ENCODE peak calls at places on chromosomes 12 and 14, in nine cellular contexts. One of them, this sample, is unnamed.

GRCh38 chr12:51419473-51420228 is 5.0 kb upstream of the SLC4A8 start:
- DNase-seq in tibial artery: no peak
- DNase-seq in MM.1S: no peak
- DNase-seq in AG09309: no peak
- DNase-seq in D721Med: no peak
- DNase-seq in CD4-positive, alpha-beta T cell: no peak
- DNase-seq in K562: peak; percentile 25
- DNase-seq in astrocyte of the spinal cord: no peak
- DNase-seq in astrocyte of the cerebellum: no peak
- DNase-seq in this sample: no peak

GRCh38 chr14:65299837-65300236 is 112.7 kb upstream of the FUT8 start:
- DNase-seq in MM.1S: no peak
- DNase-seq in CD4-positive, alpha-beta T cell: no peak
- DNase-seq in AG09309: no peak
- DNase-seq in astrocyte of the spinal cord: no peak
- DNase-seq in astrocyte of the cerebellum: no peak
- DNase-seq in K562: no peak
- DNase-seq in D721Med: no peak
- DNase-seq in tibial artery: no peak
- DNase-seq in this sample: no peak

GRCh38 chr12:93778306-93778705 is 101.1 kb downstream of the CRADD start:
- DNase-seq in CD4-positive, alpha-beta T cell: no peak
- DNase-seq in tibial artery: peak; percentile 60
- DNase-seq in AG09309: peak; percentile 93
- DNase-seq in MM.1S: no peak
- DNase-seq in astrocyte of the cerebellum: no peak
- DNase-seq in astrocyte of the spinal cord: peak; percentile 58
- DNase-seq in K562: no peak
- DNase-seq in D721Med: no peak
- DNase-seq in this sample: no peak

GRCh38 chr14:60064491-60065072 is 27.1 kb upstream of the PCNX4 start:
- DNase-seq in tibial artery: no peak
- DNase-seq in D721Med: no peak
- DNase-seq in AG09309: no peak
- DNase-seq in MM.1S: peak; percentile 22
- DNase-seq in astrocyte of the cerebellum: peak; percentile 28
- DNase-seq in CD4-positive, alpha-beta T cell: no peak
- DNase-seq in astrocyte of the spinal cord: peak; percentile 43
- DNase-seq in K562: peak; percentile 9
- DNase-seq in this sample: peak; percentile 42

GRCh38 chr14:37665479-37665878 is 70.0 kb downstream of the TTC6 start:
- DNase-seq in AG09309: no peak
- DNase-seq in astrocyte of the cerebellum: no peak
- DNase-seq in astrocyte of the spinal cord: no peak
- DNase-seq in D721Med: no peak
- DNase-seq in K562: no peak
- DNase-seq in tibial artery: no peak
- DNase-seq in MM.1S: no peak
- DNase-seq in CD4-positive, alpha-beta T cell: no peak
- DNase-seq in this sample: no peak

GRCh38 chr12:28925726-28926376 is 223.2 kb upstream of the FAR2 start:
- DNase-seq in AG09309: peak; percentile 93
- DNase-seq in D721Med: no peak
- DNase-seq in MM.1S: no peak
- DNase-seq in astrocyte of the spinal cord: no peak
- DNase-seq in tibial artery: no peak
- DNase-seq in K562: no peak
- DNase-seq in astrocyte of the cerebellum: no peak
- DNase-seq in CD4-positive, alpha-beta T cell: no peak
- DNase-seq in this sample: no peak

GRCh38 chr14:53167602-53168328 is 14.6 kb upstream of the DDHD1 start:
- DNase-seq in MM.1S: no peak
- DNase-seq in CD4-positive, alpha-beta T cell: no peak
- DNase-seq in astrocyte of the cerebellum: no peak
- DNase-seq in astrocyte of the spinal cord: no peak
- DNase-seq in tibial artery: no peak
- DNase-seq in K562: no peak
- DNase-seq in AG09309: no peak
- DNase-seq in D721Med: no peak
- DNase-seq in this sample: no peak

GRCh38 chr14:105203057-105203494 is 22.0 kb upstream of the NUDT14 start:
- DNase-seq in D721Med: peak; percentile 86
- DNase-seq in AG09309: no peak
- DNase-seq in MM.1S: peak; percentile 28
- DNase-seq in astrocyte of the cerebellum: peak; percentile 23
- DNase-seq in CD4-positive, alpha-beta T cell: peak; percentile 45
- DNase-seq in tibial artery: peak; percentile 73
- DNase-seq in K562: peak; percentile 69
- DNase-seq in astrocyte of the spinal cord: peak; percentile 54
- DNase-seq in this sample: peak; percentile 85

GRCh38 chr12:110906088-110906487 is 14.3 kb downstream of the MYL2 start:
- DNase-seq in MM.1S: peak; percentile 34
- DNase-seq in D721Med: no peak
- DNase-seq in astrocyte of the spinal cord: no peak
- DNase-seq in tibial artery: no peak
- DNase-seq in CD4-positive, alpha-beta T cell: no peak
- DNase-seq in astrocyte of the cerebellum: no peak
- DNase-seq in AG09309: no peak
- DNase-seq in K562: no peak
- DNase-seq in this sample: peak; percentile 45

GRCh38 chr14:75277000-75277795 is 1.4 kb upstream of the FOS start:
- DNase-seq in CD4-positive, alpha-beta T cell: peak; percentile 12
- DNase-seq in AG09309: no peak
- DNase-seq in MM.1S: peak; percentile 33
- DNase-seq in astrocyte of the cerebellum: no peak
- DNase-seq in K562: peak; percentile 83
- DNase-seq in tibial artery: peak; percentile 94
- DNase-seq in astrocyte of the spinal cord: peak; percentile 95
- DNase-seq in D721Med: no peak
- DNase-seq in this sample: peak; percentile 77

GRCh38 chr12:19171731-19172130 is 42.2 kb downstream of the PLEKHA5 start:
- DNase-seq in D721Med: no peak
- DNase-seq in tibial artery: no peak
- DNase-seq in K562: no peak
- DNase-seq in astrocyte of the cerebellum: no peak
- DNase-seq in CD4-positive, alpha-beta T cell: no peak
- DNase-seq in MM.1S: no peak
- DNase-seq in AG09309: no peak
- DNase-seq in astrocyte of the spinal cord: no peak
- DNase-seq in this sample: no peak

DNA sequence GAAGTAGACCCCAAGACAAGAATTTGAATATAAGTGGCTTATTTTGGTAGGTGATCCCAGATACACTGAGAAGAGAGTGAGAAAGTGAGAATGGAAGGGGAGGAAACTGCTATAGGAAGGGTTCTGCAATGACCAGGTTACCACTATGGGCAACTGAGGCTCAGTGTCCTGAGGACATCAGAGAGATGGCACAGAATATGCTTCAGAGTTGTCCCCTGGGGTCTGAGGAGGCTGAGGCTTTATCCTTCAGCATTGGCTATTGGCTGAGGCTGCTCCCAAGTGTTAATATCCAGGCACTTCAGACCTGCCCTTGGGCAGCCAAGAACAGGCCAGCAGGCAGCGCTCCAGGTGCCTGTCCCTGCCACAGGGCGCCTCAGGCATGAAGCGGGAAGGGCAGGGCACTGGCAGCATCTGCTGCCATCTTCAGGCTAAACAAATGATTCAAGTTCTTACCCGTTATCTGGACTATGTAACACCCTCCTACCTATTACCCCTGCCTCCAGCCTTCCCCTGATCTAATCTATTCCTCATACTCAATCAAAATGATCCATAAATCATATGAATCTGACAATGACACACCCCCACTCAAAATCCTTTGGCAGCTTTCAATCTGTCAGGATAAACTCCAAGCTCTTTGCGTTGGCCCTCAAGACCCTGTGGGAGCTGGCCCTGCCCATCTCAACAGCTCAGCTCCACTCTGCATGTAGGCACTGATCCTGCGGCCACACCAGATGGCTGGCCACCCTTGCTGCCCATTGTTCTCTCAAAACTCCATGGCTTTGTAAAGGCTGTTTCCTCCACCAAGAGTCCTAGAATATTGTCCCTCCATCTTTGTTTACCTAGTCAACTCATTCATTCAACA is 42.4 kb downstream of the CKAP4 start:
- DNase-seq in astrocyte of the spinal cord: no peak
- DNase-seq in K562: no peak
- DNase-seq in astrocyte of the cerebellum: no peak
- DNase-seq in CD4-positive, alpha-beta T cell: no peak
- DNase-seq in D721Med: no peak
- DNase-seq in MM.1S: peak; percentile 20
- DNase-seq in AG09309: no peak
- DNase-seq in tibial artery: no peak
- DNase-seq in this sample: no peak
- TF ChIP-seq CTCF in astrocyte of the spinal cord: no peak
- TF ChIP-seq CTCF in K562: no peak
- TF ChIP-seq CTCF in astrocyte of the cerebellum: no peak
- TF ChIP-seq CTCF in CD4-positive, alpha-beta T cell: no peak
- TF ChIP-seq CTCF in D721Med: peak; percentile 39
- TF ChIP-seq CTCF in MM.1S: peak; percentile 46
- TF ChIP-seq CTCF in AG09309: peak; percentile 30
- TF ChIP-seq CTCF in tibial artery: no peak
- TF ChIP-seq CTCF in this sample: no peak

DNA sequence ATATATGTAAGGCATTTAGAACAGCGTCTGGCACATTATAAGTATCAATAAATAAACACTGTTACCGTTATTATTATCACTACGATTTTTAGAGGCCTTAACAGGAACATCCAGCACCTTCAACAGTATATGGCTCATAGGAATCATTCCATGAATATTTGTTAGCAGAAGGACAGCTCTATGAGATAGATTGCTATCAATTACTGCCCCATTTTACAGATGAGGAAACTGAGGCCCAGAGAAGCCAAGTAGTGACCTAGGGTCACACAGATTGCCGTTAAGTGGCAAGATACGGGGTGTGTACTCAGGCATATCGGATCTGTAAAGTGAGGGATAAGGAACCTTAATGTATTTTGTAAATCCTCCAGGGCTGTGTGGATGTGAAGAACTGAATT is 510 bp upstream of the PSMD9 start:
- DNase-seq in K562: no peak
- DNase-seq in CD4-positive, alpha-beta T cell: no peak
- DNase-seq in astrocyte of the spinal cord: no peak
- DNase-seq in astrocyte of the cerebellum: no peak
- DNase-seq in AG09309: no peak
- DNase-seq in tibial artery: no peak
- DNase-seq in D721Med: no peak
- DNase-seq in MM.1S: no peak
- DNase-seq in this sample: no peak
- TF ChIP-seq CTCF in K562: no peak
- TF ChIP-seq CTCF in CD4-positive, alpha-beta T cell: no peak
- TF ChIP-seq CTCF in astrocyte of the spinal cord: no peak
- TF ChIP-seq CTCF in astrocyte of the cerebellum: no peak
- TF ChIP-seq CTCF in AG09309: no peak
- TF ChIP-seq CTCF in tibial artery: peak; percentile 37
- TF ChIP-seq CTCF in D721Med: no peak
- TF ChIP-seq CTCF in MM.1S: no peak
- TF ChIP-seq CTCF in this sample: no peak

GRCh38 chr14:61557854-61558253 is 137.5 kb upstream of the HIF1A start:
- DNase-seq in MM.1S: no peak
- DNase-seq in astrocyte of the spinal cord: no peak
- DNase-seq in astrocyte of the cerebellum: no peak
- DNase-seq in AG09309: no peak
- DNase-seq in D721Med: no peak
- DNase-seq in CD4-positive, alpha-beta T cell: no peak
- DNase-seq in K562: no peak
- DNase-seq in tibial artery: no peak
- DNase-seq in this sample: no peak

GRCh38 chr14:61558271-61558670 is 137.0 kb upstream of the HIF1A start:
- DNase-seq in CD4-positive, alpha-beta T cell: no peak
- DNase-seq in astrocyte of the cerebellum: peak; percentile 81
- DNase-seq in AG09309: no peak
- DNase-seq in tibial artery: no peak
- DNase-seq in K562: no peak
- DNase-seq in astrocyte of the spinal cord: peak; percentile 92
- DNase-seq in MM.1S: no peak
- DNase-seq in D721Med: no peak
- DNase-seq in this sample: no peak

GRCh38 chr14:61560323-61560722 is 135.0 kb upstream of the HIF1A start:
- DNase-seq in CD4-positive, alpha-beta T cell: no peak
- DNase-seq in AG09309: no peak
- DNase-seq in MM.1S: no peak
- DNase-seq in K562: no peak
- DNase-seq in astrocyte of the cerebellum: no peak
- DNase-seq in D721Med: no peak
- DNase-seq in astrocyte of the spinal cord: no peak
- DNase-seq in tibial artery: no peak
- DNase-seq in this sample: no peak

GRCh38 chr14:61561144-61561543 is 134.2 kb upstream of the HIF1A start:
- DNase-seq in CD4-positive, alpha-beta T cell: no peak
- DNase-seq in astrocyte of the cerebellum: no peak
- DNase-seq in tibial artery: no peak
- DNase-seq in K562: peak; percentile 11
- DNase-seq in D721Med: no peak
- DNase-seq in MM.1S: no peak
- DNase-seq in astrocyte of the spinal cord: no peak
- DNase-seq in AG09309: no peak
- DNase-seq in this sample: no peak

DNA sequence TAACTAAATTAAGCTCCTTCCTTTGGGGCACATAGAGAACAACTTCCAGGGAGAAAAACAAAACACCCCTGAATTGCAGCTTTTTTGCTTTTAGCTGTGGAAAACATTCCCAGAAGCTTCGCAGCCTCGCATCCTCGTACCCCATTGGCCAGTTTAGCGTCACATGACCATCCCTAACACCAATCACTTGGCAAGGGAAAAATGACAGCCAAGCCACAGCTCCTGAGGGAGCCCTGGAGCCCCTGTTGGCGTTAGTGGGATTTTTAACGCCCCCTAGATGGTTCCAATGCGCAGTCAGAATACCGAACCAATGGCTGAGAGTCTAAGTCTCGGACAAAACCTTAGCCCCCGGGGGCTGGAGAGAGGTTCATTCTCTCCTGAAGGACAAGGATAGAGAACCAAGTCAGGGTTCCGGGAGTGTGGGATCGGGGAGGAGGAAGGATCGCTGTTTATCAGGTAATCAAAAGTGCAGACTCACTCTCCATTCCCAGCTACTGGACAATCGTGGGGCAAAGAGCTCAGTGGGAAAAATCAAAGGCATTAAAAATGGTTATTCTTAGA is 135.6 kb upstream of the HIF1A start:
- DNase-seq in D721Med: no peak
- DNase-seq in CD4-positive, alpha-beta T cell: no peak
- DNase-seq in K562: peak; percentile 85
- DNase-seq in MM.1S: no peak
- DNase-seq in astrocyte of the spinal cord: no peak
- DNase-seq in AG09309: no peak
- DNase-seq in astrocyte of the cerebellum: no peak
- DNase-seq in tibial artery: no peak
- DNase-seq in this sample: no peak
- TF ChIP-seq CTCF in D721Med: no peak
- TF ChIP-seq CTCF in CD4-positive, alpha-beta T cell: no peak
- TF ChIP-seq CTCF in K562: peak; percentile 29
- TF ChIP-seq CTCF in MM.1S: no peak
- TF ChIP-seq CTCF in astrocyte of the spinal cord: no peak
- TF ChIP-seq CTCF in AG09309: no peak
- TF ChIP-seq CTCF in astrocyte of the cerebellum: no peak
- TF ChIP-seq CTCF in tibial artery: no peak
- TF ChIP-seq CTCF in this sample: no peak

DNA sequence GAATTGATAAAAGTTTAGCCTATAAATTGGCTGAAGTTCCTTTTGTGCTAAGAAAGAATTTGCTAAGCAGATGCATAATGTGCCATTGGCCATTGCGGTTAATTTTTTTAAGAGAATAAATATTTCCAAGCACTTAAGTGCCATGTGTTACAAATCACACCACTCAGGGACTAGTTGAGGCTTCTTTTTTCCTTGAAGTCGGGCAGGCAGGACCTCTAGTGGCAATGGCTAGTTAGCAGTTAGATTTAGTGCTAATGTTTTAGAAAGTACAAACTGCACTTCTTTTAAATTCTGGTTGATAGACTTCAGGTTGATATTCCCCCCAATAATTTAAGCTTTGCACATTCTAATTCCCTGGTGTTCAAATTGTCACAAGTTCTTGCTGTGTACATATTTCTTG is 294.3 kb downstream of the APAF1 start:
- DNase-seq in K562: no peak
- DNase-seq in astrocyte of the cerebellum: peak; percentile 70
- DNase-seq in MM.1S: peak; percentile 25
- DNase-seq in D721Med: no peak
- DNase-seq in astrocyte of the spinal cord: peak; percentile 67
- DNase-seq in AG09309: peak; percentile 46
- DNase-seq in CD4-positive, alpha-beta T cell: no peak
- DNase-seq in tibial artery: no peak
- DNase-seq in this sample: no peak
- TF ChIP-seq CTCF in K562: peak; percentile 54
- TF ChIP-seq CTCF in astrocyte of the cerebellum: peak; percentile 85
- TF ChIP-seq CTCF in MM.1S: peak; percentile 41
- TF ChIP-seq CTCF in D721Med: peak; percentile 38
- TF ChIP-seq CTCF in astrocyte of the spinal cord: peak; percentile 80
- TF ChIP-seq CTCF in AG09309: peak; percentile 74
- TF ChIP-seq CTCF in CD4-positive, alpha-beta T cell: no peak
- TF ChIP-seq CTCF in tibial artery: no peak
- TF ChIP-seq CTCF in this sample: peak; percentile 18

This sample was measured in GM10248.